ENCODE peak calls at places on chromosomes 5 and 9, in seven cellular contexts. M, K, Z, N, W, H and X are unnamed samples.

GRCh38 chr9:22278426-22278825 is 168.2 kb upstream of the DMRTA1 start:
- DNase-seq in M (no peak), K (no peak), Z (no peak), N (no peak), W (no peak), H (no peak), X (no peak)

GRCh38 chr5:68431181-68431580 is 215.6 kb downstream of the PIK3R1 start:
- DNase-seq in M (no peak), K (no peak), Z (no peak), N (no peak), W (no peak), H (no peak), X (no peak)

GRCh38 chr5:58710871-58711270 is 128.0 kb downstream of the RAB3C start:
- DNase-seq in M (no peak), K (no peak), Z (no peak), N (no peak), W (no peak), H (no peak), X (no peak)

GRCh38 chr5:56465757-56466127 is 232.6 kb upstream of the ANKRD55 start:
- DNase-seq in M (no peak), K (no peak), Z (no peak), N (no peak), W (no peak), H (no peak), X (no peak)

GRCh38 chr9:95507456-95508241 is 9.1 kb downstream of the PTCH1 start:
- DNase-seq in M (no peak), K (peak), Z (peak), N (peak), W (peak), H (no peak), X (peak)

GRCh38 chr9:92294297-92294676 is 790 bp upstream of the IARS1 start:
- DNase-seq in M (peak), K (no peak), Z (peak), N (peak), W (peak), H (no peak), X (no peak)

GRCh38 chr5:55409775-55410174 is 102.0 kb downstream of the MTREX start:
- DNase-seq in M (no peak), K (no peak), Z (no peak), N (no peak), W (no peak), H (no peak), X (no peak)

GRCh38 chr5:112312810-112313209 is 106.3 kb downstream of the EPB41L4A start:
- DNase-seq in M (no peak), K (no peak), Z (no peak), N (peak), W (no peak), H (no peak), X (no peak)

GRCh38 chr5:154276932-154277331 is 86.4 kb downstream of the GALNT10 start:
- DNase-seq in M (no peak), K (no peak), Z (peak), N (peak), W (peak), H (no peak), X (no peak)

GRCh38 chr9:87086111-87086510 is 138.8 kb upstream of the GAS1 start:
- DNase-seq in M (no peak), K (no peak), Z (no peak), N (no peak), W (no peak), H (no peak), X (no peak)

GRCh38 chr5:128572546-128573339 is 34.7 kb upstream of the FBN2 start:
- DNase-seq in M (no peak), K (no peak), Z (no peak), N (no peak), W (no peak), H (no peak), X (no peak)

GRCh38 chr5:35129276-35129675 is 81.5 kb upstream of the AGXT2 start:
- DNase-seq in M (no peak), K (no peak), Z (no peak), N (no peak), W (peak), H (no peak), X (no peak)

GRCh38 chr9:113293285-113293874 is 9.8 kb downstream of the RNF183 start:
- DNase-seq in M (no peak), K (no peak), Z (no peak), N (no peak), W (no peak), H (no peak), X (no peak)

GRCh38 chr5:135156715-135157404 is 122.8 kb upstream of the PITX1 start:
- DNase-seq in M (no peak), K (no peak), Z (no peak), N (no peak), W (no peak), H (no peak), X (no peak)

GRCh38 chr9:129900263-129901041 is 65.2 kb downstream of the USP20 start:
- DNase-seq in M (no peak), K (no peak), Z (no peak), N (no peak), W (no peak), H (peak), X (no peak)

GRCh38 chr5:125411163-125412050 is 665.0 kb upstream of the ZNF608 start:
- DNase-seq in M (no peak), K (peak), Z (peak), N (no peak), W (peak), H (no peak), X (no peak)

GRCh38 chr9:29325855-29326254 is 1752.6 kb upstream of the C9orf72 start:
- DNase-seq in M (no peak), K (no peak), Z (no peak), N (no peak), W (no peak), H (no peak), X (no peak)

GRCh38 chr5:86684222-86684621 is 66.5 kb downstream of the COX7C start:
- DNase-seq in M (no peak), K (no peak), Z (no peak), N (peak), W (no peak), H (no peak), X (no peak)

GRCh38 chr9:126611592-126612328 is 2.0 kb upstream of the LMX1B start:
- DNase-seq in M (peak), K (peak), Z (peak), N (peak), W (peak), H (peak), X (peak)

GRCh38 chr5:172823840-172824362 is 10.2 kb upstream of the ERGIC1 start:
- DNase-seq in M (no peak), K (no peak), Z (no peak), N (no peak), W (no peak), H (no peak), X (no peak)

GRCh38 chr9:130343445-130343918 is 77.9 kb downstream of the HMCN2 start:
- DNase-seq in M (no peak), K (no peak), Z (no peak), N (no peak), W (no peak), H (no peak), X (no peak)

GRCh38 chr5:103511554-103511885 is 51.1 kb downstream of the NUDT12 start:
- DNase-seq in M (no peak), K (no peak), Z (no peak), N (peak), W (no peak), H (no peak), X (no peak)

GRCh38 chr5:150489358-150490295 is 18.3 kb upstream of the NDST1 start:
- DNase-seq in M (no peak), K (no peak), Z (peak), N (no peak), W (no peak), H (peak), X (no peak)

GRCh38 chr5:121748690-121749089 is 103.0 kb upstream of the FTMT start:
- DNase-seq in M (no peak), K (no peak), Z (no peak), N (no peak), W (peak), H (no peak), X (no peak)

GRCh38 chr9:105834404-105834803 is 140.1 kb downstream of the TMEM38B start:
- DNase-seq in M (no peak), K (no peak), Z (no peak), N (no peak), W (no peak), H (no peak), X (no peak)

GRCh38 chr9:19720374-19720773 is 68.5 kb downstream of the SLC24A2 start:
- DNase-seq in M (no peak), K (no peak), Z (no peak), N (peak), W (peak), H (no peak), X (no peak)

GRCh38 chr9:109910616-109911568 is 130.9 kb downstream of the PALM2AKAP2 start:
- DNase-seq in M (no peak), K (no peak), Z (no peak), N (peak), W (peak), H (no peak), X (no peak)

GRCh38 chr9:34227445-34227844 is 48.6 kb downstream of the UBAP1 start:
- DNase-seq in M (no peak), K (no peak), Z (no peak), N (no peak), W (no peak), H (no peak), X (no peak)

GRCh38 chr9:104991144-104991953 is 63.4 kb upstream of the ABCA1 start:
- DNase-seq in M (peak), K (peak), Z (peak), N (peak), W (peak), H (peak), X (peak)

GRCh38 chr5:122751293-122751753 is 23.6 kb upstream of the SNX2 start:
- DNase-seq in M (no peak), K (no peak), Z (no peak), N (peak), W (peak), H (peak), X (no peak)

GRCh38 chr5:126351138-126351537 is 72.1 kb upstream of the GRAMD2B start:
- DNase-seq in M (no peak), K (no peak), Z (no peak), N (no peak), W (peak), H (no peak), X (no peak)

GRCh38 chr9:114280636-114281315 is 42.1 kb upstream of the ORM1 start:
- DNase-seq in M (peak), K (no peak), Z (no peak), N (no peak), W (no peak), H (no peak), X (no peak)

GRCh38 chr9:128103589-128103962 is 24.0 kb downstream of the PTGES2 start:
- DNase-seq in M (peak), K (no peak), Z (no peak), N (no peak), W (peak), H (no peak), X (no peak)
- TF ChIP-seq CTCF in M (no peak), K (peak), Z (no peak), N (peak), W (peak), H (no peak), X (no peak)

GRCh38 chr5:180286-180918 is 10.9 kb upstream of the LRRC14B start:
- DNase-seq in M (no peak), K (no peak), Z (no peak), N (no peak), W (no peak), H (no peak), X (no peak)

GRCh38 chr5:182126-182525 is 9.2 kb upstream of the LRRC14B start:
- DNase-seq in M (no peak), K (no peak), Z (no peak), N (no peak), W (no peak), H (no peak), X (no peak)

GRCh38 chr5:181160-181559 is 10.1 kb upstream of the LRRC14B start:
- DNase-seq in M (no peak), K (no peak), Z (no peak), N (no peak), W (no peak), H (no peak), X (no peak)

GRCh38 chr5:181566-181965 is 9.7 kb upstream of the LRRC14B start:
- DNase-seq in M (no peak), K (no peak), Z (no peak), N (no peak), W (no peak), H (no peak), X (no peak)

DNA sequence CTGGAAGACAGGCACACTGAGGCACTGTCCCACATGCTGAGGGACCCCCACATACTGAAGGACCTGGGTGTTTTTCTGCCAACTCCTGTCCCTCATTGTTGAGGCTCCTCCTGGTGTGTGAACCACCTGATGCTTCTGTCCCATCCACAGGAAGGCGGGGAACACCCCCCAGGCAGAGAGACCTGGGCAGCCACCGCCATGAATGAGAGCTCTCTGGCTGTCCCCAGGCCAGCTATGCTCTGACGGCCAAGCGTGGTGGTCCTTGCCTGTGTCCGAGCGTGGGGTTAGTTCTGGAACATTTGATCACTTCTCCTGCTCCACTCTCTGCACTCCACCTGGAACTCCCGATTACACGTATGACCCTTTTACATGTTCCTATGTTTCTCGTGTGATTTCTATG is 11.9 kb upstream of the LRRC14B start:
- DNase-seq in M (no peak), K (no peak), Z (no peak), N (no peak), W (no peak), H (no peak), X (no peak)
- TF ChIP-seq CTCF in M (no peak), K (no peak), Z (no peak), N (no peak), W (no peak), H (no peak), X (no peak)

DNA sequence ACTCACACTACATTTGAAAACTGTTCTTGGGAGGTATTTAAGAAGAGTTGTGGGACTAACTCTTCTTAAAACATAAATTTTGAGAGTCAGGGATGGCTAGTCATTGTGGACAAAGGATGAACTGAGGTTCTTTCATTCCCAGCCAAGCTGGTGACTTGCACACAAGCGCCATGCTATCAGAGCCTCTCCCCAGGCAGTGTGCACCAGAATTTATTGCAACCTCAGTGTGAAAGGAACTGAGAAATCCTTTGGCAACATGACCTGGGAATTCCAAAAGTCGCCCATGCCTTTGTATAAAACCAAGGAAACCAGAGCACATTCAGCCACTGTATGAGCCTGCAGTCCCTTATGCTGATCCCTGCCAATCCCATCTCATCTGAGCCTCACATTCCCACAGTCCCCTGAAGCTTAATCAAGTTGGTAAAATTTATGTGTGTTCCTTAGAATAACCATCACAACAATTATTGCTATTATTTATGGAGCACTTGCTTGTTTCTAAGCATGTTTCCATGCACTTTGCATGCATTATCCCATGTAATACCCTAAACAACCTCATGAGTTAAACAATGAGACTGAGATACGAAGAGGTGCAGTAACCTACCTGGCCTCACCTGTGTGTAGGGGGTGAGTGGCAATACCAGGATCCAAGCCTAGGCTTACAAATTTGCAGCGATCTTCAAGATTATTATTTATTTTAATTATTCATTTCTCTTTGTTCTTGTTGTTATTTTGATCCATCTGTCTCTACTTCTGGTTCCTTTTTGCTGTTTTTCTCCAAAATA is 116.4 kb downstream of the NTRK2 start:
- DNase-seq in M (no peak), K (no peak), Z (no peak), N (no peak), W (no peak), H (no peak), X (no peak)
- TF ChIP-seq CTCF in M (no peak), K (no peak), Z (no peak), N (no peak), W (no peak), H (no peak), X (no peak)

GRCh38 chr9:6944093-6944551 is 186.3 kb downstream of the KDM4C start:
- DNase-seq in M (no peak), K (no peak), Z (no peak), N (no peak), W (no peak), H (no peak), X (no peak)
- TF ChIP-seq CTCF in M (no peak), K (no peak), Z (no peak), N (peak), W (no peak), H (no peak), X (no peak)